ENCODE peak calls at places on chromosome 14, in ten cellular contexts. F is transverse colon, G is psoas muscle, O is OCI-LY7, C is testis, T is heart left ventricle, L is H1, N is tibial nerve, V is tibial artery, B is lung. E is an unnamed sample.

GRCh38 chr14:87343641-87344040 is 649.3 kb downstream of the GALC start:
- DNase-seq in T (no peak), O (no peak), F (no peak), N (no peak), B (no peak), V (no peak), C (no peak), L (no peak), G (no peak), E (no peak)

GRCh38 chr14:92706386-92706785 is 42.0 kb downstream of the LGMN start:
- DNase-seq in V (no peak), N (no peak), G (no peak), B (no peak), O (no peak), L (no peak), T (no peak), F (no peak), C (no peak), E (no peak)

GRCh38 chr14:54211562-54212308 is 185.1 kb upstream of the CDKN3 start:
- DNase-seq in N (no peak), C (no peak), O (no peak), G (no peak), V (no peak), T (no peak), L (no peak), F (no peak), B (no peak), E (no peak)

GRCh38 chr14:93163570-93163969 is 21.1 kb downstream of the MOAP1 start:
- DNase-seq in V (no peak), F (no peak), O (no peak), G (no peak), T (no peak), C (no peak), L (no peak), B (no peak), N (no peak), E (no peak)

GRCh38 chr14:71070169-71070568 is 162.9 kb downstream of the PCNX1 start:
- DNase-seq in N (no peak), F (no peak), O (no peak), V (no peak), B (no peak), C (no peak), L (no peak), G (no peak), T (no peak), E (no peak)

GRCh38 chr14:78721756-78722455 is 551.7 kb downstream of the NRXN3 start:
- DNase-seq in T (no peak), B (no peak), F (no peak), N (no peak), O (no peak), L (no peak), G (no peak), V (no peak), C (no peak), E (no peak)

GRCh38 chr14:29749327-29749726 is 178.3 kb downstream of the PRKD1 start:
- DNase-seq in F (no peak), L (no peak), C (no peak), B (no peak), O (no peak), G (no peak), V (no peak), N (no peak), T (no peak), E (no peak)

GRCh38 chr14:102479777-102480176 is 29.8 kb downstream of the ANKRD9 start:
- DNase-seq in N (no peak), B (peak), C (peak), O (no peak), T (peak), G (peak), V (no peak), F (peak), L (no peak), E (no peak)

GRCh38 chr14:76672123-76672522 is 89.1 kb upstream of the VASH1 start:
- DNase-seq in L (no peak), N (no peak), F (no peak), V (no peak), B (no peak), T (no peak), G (no peak), O (no peak), C (no peak), E (no peak)

GRCh38 chr14:54669759-54670630 is 103.1 kb downstream of the SAMD4A start:
- DNase-seq in G (peak), T (no peak), V (no peak), L (no peak), O (no peak), C (peak), B (no peak), N (peak), F (peak), E (no peak)

GRCh38 chr14:70919774-70920173 is 12.5 kb downstream of the PCNX1 start:
- DNase-seq in F (no peak), T (no peak), V (no peak), L (no peak), C (no peak), B (no peak), G (no peak), N (no peak), O (no peak), E (no peak)

GRCh38 chr14:94935901-94936300 is 166.0 kb upstream of the GSC start:
- DNase-seq in T (no peak), O (no peak), N (no peak), F (no peak), G (no peak), B (no peak), C (no peak), L (no peak), V (no peak), E (no peak)

GRCh38 chr14:61360796-61361526 is 39.6 kb downstream of the PRKCH start:
- DNase-seq in F (no peak), O (no peak), T (no peak), V (no peak), L (no peak), C (no peak), B (no peak), N (no peak), G (no peak), E (no peak)

GRCh38 chr14:62957562-62957961 is 87.7 kb downstream of the KCNH5 start:
- DNase-seq in O (no peak), N (no peak), T (no peak), F (no peak), G (no peak), L (no peak), B (no peak), V (no peak), C (no peak), E (no peak)

GRCh38 chr14:59356298-59356697 is 108.9 kb downstream of the GPR135 start:
- DNase-seq in T (no peak), L (no peak), C (no peak), V (no peak), B (peak), O (peak), F (no peak), G (no peak), N (no peak), E (no peak)

GRCh38 chr14:59251811-59252771 is 63.6 kb downstream of the DAAM1 start:
- DNase-seq in B (no peak), O (no peak), L (no peak), G (no peak), C (no peak), T (no peak), V (no peak), F (no peak), N (no peak), E (no peak)

GRCh38 chr14:39140170-39140569 is 26.0 kb downstream of the GEMIN2 start:
- DNase-seq in N (no peak), T (no peak), F (no peak), B (no peak), G (no peak), L (no peak), O (no peak), V (no peak), C (no peak), E (no peak)

GRCh38 chr14:64394973-64395633 is 7.0 kb downstream of the MTHFD1 start:
- DNase-seq in B (no peak), T (no peak), V (no peak), F (no peak), O (no peak), G (no peak), C (no peak), L (no peak), N (no peak), E (no peak)

GRCh38 chr14:39360316-39360715 is 71.9 kb downstream of the FBXO33 start:
- DNase-seq in O (no peak), C (no peak), N (no peak), G (no peak), F (no peak), T (no peak), V (no peak), L (no peak), B (no peak), E (no peak)

GRCh38 chr14:104702673-104703072 is 13.3 kb downstream of the INF2 start:
- DNase-seq in N (no peak), G (no peak), C (no peak), O (no peak), T (no peak), L (no peak), V (no peak), B (no peak), F (no peak), E (no peak)

GRCh38 chr14:64556526-64556925 is 6.8 kb downstream of the PPP1R36 start:
- DNase-seq in V (no peak), C (no peak), T (no peak), F (no peak), G (no peak), N (no peak), B (no peak), O (no peak), L (no peak), E (no peak)

GRCh38 chr14:50260511-50260910 is 29.1 kb upstream of the SOS2 start:
- DNase-seq in N (peak), G (no peak), B (no peak), L (no peak), F (no peak), O (peak), V (no peak), T (no peak), C (peak), E (no peak)
- TF ChIP-seq CTCF in N (peak), G (peak), B (peak), L (peak), F (peak), O (peak), V (peak), T (peak), C (peak), E (peak)

GRCh38 chr14:56561586-56561985 is 18.0 kb upstream of the TMEM260 start:
- DNase-seq in V (no peak), G (no peak), L (no peak), N (no peak), T (no peak), O (no peak), C (no peak), F (no peak), B (no peak), E (no peak)

GRCh38 chr14:56562883-56563282 is 16.7 kb upstream of the TMEM260 start:
- DNase-seq in B (no peak), F (no peak), V (no peak), O (no peak), T (no peak), C (no peak), N (no peak), L (no peak), G (no peak), E (no peak)
- H3K27ac ChIP-seq in B (no peak), F (no peak), V (no peak), O (no peak), T (no peak), C (no peak), N (no peak), L (no peak), G (no peak), E (no peak)

DNA sequence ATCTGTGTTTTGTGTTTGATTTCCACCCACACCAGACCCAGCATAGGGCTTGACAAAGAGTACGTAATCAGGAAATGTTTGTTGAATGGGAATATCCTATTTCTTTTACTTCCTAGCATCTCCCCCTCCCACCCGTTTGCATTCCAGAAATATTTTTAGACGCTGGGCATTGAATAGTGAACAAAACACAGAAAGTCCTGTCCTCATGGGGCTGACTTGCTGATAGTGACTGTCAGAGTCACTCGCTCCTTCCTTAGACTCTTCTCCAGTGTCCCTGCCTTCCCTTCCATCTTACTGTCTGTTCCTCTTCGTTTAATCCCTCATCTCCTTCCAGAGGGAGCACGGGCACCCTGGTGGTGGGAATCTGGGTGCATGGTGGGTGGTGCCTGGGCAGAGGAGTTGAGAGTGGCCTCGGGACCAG is 53.6 kb downstream of the SLC25A47 start:
- DNase-seq in G (no peak), C (no peak), O (no peak), N (no peak), T (no peak), V (no peak), L (peak), F (no peak), B (no peak), E (no peak)
- TF ChIP-seq CTCF in G (no peak), C (no peak), O (peak), N (no peak), T (no peak), V (no peak), L (no peak), F (no peak), B (no peak), E (no peak)

GRCh38 chr14:103552011-103552797 is 10.3 kb downstream of the BAG5 start:
- DNase-seq in G (peak), N (no peak), F (no peak), T (peak), B (no peak), V (peak), L (no peak), C (peak), O (no peak), E (no peak)

GRCh38 chr14:103551338-103551762 is 11.1 kb downstream of the BAG5 start:
- DNase-seq in G (peak), L (no peak), B (no peak), C (peak), V (peak), T (peak), O (no peak), F (no peak), N (no peak), E (no peak)

GRCh38 chr14:103555559-103556337 is 6.7 kb downstream of the BAG5 start:
- DNase-seq in T (peak), L (no peak), B (no peak), V (peak), C (no peak), F (no peak), O (no peak), N (no peak), G (no peak), E (no peak)

GRCh38 chr14:103550451-103551337 is 11.8 kb downstream of the BAG5 start:
- DNase-seq in O (no peak), V (peak), F (no peak), L (no peak), B (no peak), C (no peak), G (peak), N (no peak), T (peak), E (no peak)

DNA sequence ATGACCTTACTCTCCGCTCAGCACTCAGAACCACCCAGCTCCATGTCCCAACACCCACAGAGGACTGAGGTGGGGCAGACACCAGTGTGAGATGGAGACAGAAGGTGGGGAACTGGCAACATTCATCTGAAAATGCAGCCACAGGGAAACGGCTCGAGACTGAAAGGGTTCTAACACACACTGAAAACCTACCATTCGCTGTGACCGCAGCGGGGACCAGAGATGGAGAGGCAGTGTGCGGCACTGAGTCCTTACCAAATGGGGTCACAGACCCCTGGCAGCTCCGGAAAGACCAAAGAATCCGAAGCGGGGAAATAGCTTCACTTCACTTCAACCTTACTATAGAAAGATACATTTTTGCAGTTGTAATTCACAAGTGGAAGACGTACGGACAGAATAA is 9.6 kb downstream of the BAG5 start:
- DNase-seq in O (no peak), B (no peak), N (no peak), F (peak), L (no peak), G (no peak), V (no peak), C (no peak), T (no peak), E (no peak)
- H3K27ac ChIP-seq in O (no peak), B (peak), N (peak), F (peak), L (no peak), G (peak), V (peak), C (no peak), T (peak), E (no peak)

GRCh38 chr14:24395609-24396580 is 2.9 kb upstream of the NYNRIN start:
- DNase-seq in G (no peak), T (no peak), F (no peak), O (peak), N (no peak), L (no peak), V (no peak), B (no peak), C (no peak), E (no peak)

GRCh38 chr14:24389266-24389855 is 9.4 kb upstream of the NYNRIN start:
- DNase-seq in G (no peak), F (no peak), V (no peak), T (no peak), L (no peak), C (no peak), B (no peak), N (no peak), O (no peak), E (no peak)

GRCh38 chr14:24390696-24391468 is 7.9 kb upstream of the NYNRIN start:
- DNase-seq in L (no peak), B (no peak), C (no peak), F (no peak), T (no peak), G (no peak), O (peak), V (no peak), N (no peak), E (no peak)

GRCh38 chr14:24394275-24394674 is 4.5 kb upstream of the NYNRIN start:
- DNase-seq in L (no peak), G (no peak), N (no peak), B (no peak), C (no peak), O (peak), T (no peak), V (no peak), F (no peak), E (no peak)

GRCh38 chr14:24392327-24393098 is 6.3 kb upstream of the NYNRIN start:
- DNase-seq in O (no peak), B (no peak), V (no peak), L (no peak), G (no peak), T (no peak), N (no peak), F (no peak), C (no peak), E (no peak)
- TF ChIP-seq CTCF in O (peak), B (no peak), V (no peak), L (peak), G (no peak), T (no peak), N (no peak), F (no peak), C (no peak), E (no peak)

E was measured in CD4-positive, alpha-beta T cell.